ENCODE peak calls at places on chromosomes 3 and 15, in four cellular contexts. One of them, this sample, is unnamed.
A peak's percentile ranks its signal among the peaks of the same experiment; 100 is the strongest.

GRCh38 chr15:57033715-57034439 is 115.4 kb downstream of the TCF12 start:
- DNase-seq in A172: no peak
- DNase-seq in M059J: no peak
- DNase-seq in NCI-H1105 treated with DMSO at 0.1 percent for 48 hours: no peak
- DNase-seq in this sample: no peak

GRCh38 chr3:54882114-54882833 is 45.6 kb downstream of the LRTM1 start:
- DNase-seq in A172: peak; percentile 81
- DNase-seq in M059J: peak; percentile 96
- DNase-seq in NCI-H1105 treated with DMSO at 0.1 percent for 48 hours: no peak
- DNase-seq in this sample: no peak

GRCh38 chr3:32334675-32335074 is 57.0 kb upstream of the CMTM7 start:
- DNase-seq in A172: no peak
- DNase-seq in M059J: peak; percentile 8
- DNase-seq in NCI-H1105 treated with DMSO at 0.1 percent for 48 hours: no peak
- DNase-seq in this sample: no peak

GRCh38 chr3:126753191-126754160 is 49.4 kb downstream of the CHCHD6 start:
- DNase-seq in A172: peak; percentile 67
- DNase-seq in M059J: peak; percentile 18
- DNase-seq in NCI-H1105 treated with DMSO at 0.1 percent for 48 hours: no peak
- DNase-seq in this sample: no peak

GRCh38 chr15:56428821-56429458 is 36.0 kb downstream of the MNS1 start:
- DNase-seq in A172: peak; percentile 22
- DNase-seq in M059J: peak; percentile 33
- DNase-seq in NCI-H1105 treated with DMSO at 0.1 percent for 48 hours: peak; percentile 35
- DNase-seq in this sample: peak; percentile 67

GRCh38 chr3:155791190-155791589 is 14.9 kb downstream of the C3orf33 start:
- DNase-seq in A172: no peak
- DNase-seq in M059J: peak; percentile 41
- DNase-seq in NCI-H1105 treated with DMSO at 0.1 percent for 48 hours: no peak
- DNase-seq in this sample: peak; percentile 57

GRCh38 chr15:40333922-40334492 is 6.7 kb downstream of the CCDC9B start:
- DNase-seq in A172: no peak
- DNase-seq in M059J: no peak
- DNase-seq in NCI-H1105 treated with DMSO at 0.1 percent for 48 hours: no peak
- DNase-seq in this sample: peak; percentile 96

GRCh38 chr15:38517312-38517711 is 47.3 kb downstream of the RASGRP1 start:
- DNase-seq in A172: no peak
- DNase-seq in M059J: no peak
- DNase-seq in NCI-H1105 treated with DMSO at 0.1 percent for 48 hours: no peak
- DNase-seq in this sample: no peak

GRCh38 chr3:151918253-151919029 is 45.0 kb downstream of the SUCNR1 start:
- DNase-seq in A172: peak; percentile 76
- DNase-seq in M059J: peak; percentile 82
- DNase-seq in NCI-H1105 treated with DMSO at 0.1 percent for 48 hours: peak; percentile 76
- DNase-seq in this sample: peak; percentile 84

GRCh38 chr3:108088697-108089096 is 2.1 kb downstream of the CD47 start:
- DNase-seq in A172: peak; percentile 42
- DNase-seq in M059J: peak; percentile 74
- DNase-seq in NCI-H1105 treated with DMSO at 0.1 percent for 48 hours: peak; percentile 70
- DNase-seq in this sample: peak; percentile 15

GRCh38 chr15:27681038-27681437 is 418.1 kb downstream of the OCA2 start:
- DNase-seq in A172: no peak
- DNase-seq in M059J: no peak
- DNase-seq in NCI-H1105 treated with DMSO at 0.1 percent for 48 hours: no peak
- DNase-seq in this sample: no peak

GRCh38 chr15:64634020-64634419 is 141.4 kb downstream of the RBPMS2 start:
- DNase-seq in A172: no peak
- DNase-seq in M059J: no peak
- DNase-seq in NCI-H1105 treated with DMSO at 0.1 percent for 48 hours: no peak
- DNase-seq in this sample: no peak

GRCh38 chr3:68448510-68449383 is 483.6 kb downstream of the TAFA4 start:
- DNase-seq in A172: no peak
- DNase-seq in M059J: no peak
- DNase-seq in NCI-H1105 treated with DMSO at 0.1 percent for 48 hours: no peak
- DNase-seq in this sample: no peak

GRCh38 chr3:133466531-133467386 is 66.9 kb downstream of the BFSP2 start:
- DNase-seq in A172: no peak
- DNase-seq in M059J: no peak
- DNase-seq in NCI-H1105 treated with DMSO at 0.1 percent for 48 hours: no peak
- DNase-seq in this sample: no peak

GRCh38 chr3:8239718-8240698 is 261.6 kb upstream of the LMCD1 start:
- DNase-seq in A172: peak; percentile 63
- DNase-seq in M059J: peak; percentile 25
- DNase-seq in NCI-H1105 treated with DMSO at 0.1 percent for 48 hours: peak; percentile 7
- DNase-seq in this sample: peak; percentile 52

GRCh38 chr15:77021088-77021481 is 26.2 kb downstream of the PSTPIP1 start:
- DNase-seq in A172: no peak
- DNase-seq in M059J: peak; percentile 55
- DNase-seq in NCI-H1105 treated with DMSO at 0.1 percent for 48 hours: no peak
- DNase-seq in this sample: no peak

GRCh38 chr3:157807286-157807685 is 298.9 kb downstream of the SHOX2 start:
- DNase-seq in A172: no peak
- DNase-seq in M059J: peak; percentile 27
- DNase-seq in NCI-H1105 treated with DMSO at 0.1 percent for 48 hours: no peak
- DNase-seq in this sample: no peak

GRCh38 chr3:42501681-42502428 is 588 bp upstream of the VIPR1 start:
- DNase-seq in A172: no peak
- DNase-seq in M059J: peak; percentile 23
- DNase-seq in NCI-H1105 treated with DMSO at 0.1 percent for 48 hours: peak; percentile 28
- DNase-seq in this sample: peak; percentile 59

GRCh38 chr3:183085634-183086390 is 13.5 kb downstream of the MCCC1 start:
- DNase-seq in A172: no peak
- DNase-seq in M059J: peak; percentile 39
- DNase-seq in NCI-H1105 treated with DMSO at 0.1 percent for 48 hours: peak; percentile 14
- DNase-seq in this sample: peak; percentile 13

This sample was measured in AML-193.